ENCODE peak calls at places on chromosomes 12 and 14, in six cellular contexts. K is neuronal stem cell, G is IMR-90, A is mesendoderm, H is mesenchymal stem cell, C is H9. R is an unnamed sample.

GRCh38 chr14:75711796-75712211 is 50.8 kb downstream of the TTLL5 start:
- DNase-seq in K (peak; percentile 55), G (peak; percentile 85), A (peak; percentile 87), H (peak; percentile 71), C (peak; percentile 35), R (peak; percentile 73)

GRCh38 chr12:89245090-89245489 is 107.2 kb downstream of the DUSP6 start:
- DNase-seq in K (no peak), G (peak; percentile 80), A (peak; percentile 86), H (peak; percentile 77), C (no peak), R (peak; percentile 74)

GRCh38 chr14:93930296-93930988 is 3.3 kb downstream of the FAM181A start:
- DNase-seq in K (no peak), G (no peak), A (no peak), H (no peak), C (no peak), R (no peak)

GRCh38 chr14:98368916-98369315 is 903.1 kb downstream of the BCL11B start:
- DNase-seq in K (no peak), G (no peak), A (no peak), H (no peak), C (no peak), R (no peak)

GRCh38 chr14:91167380-91167770 is 53.5 kb downstream of the DGLUCY start:
- DNase-seq in K (no peak), G (no peak), A (no peak), H (no peak), C (no peak), R (no peak)

GRCh38 chr14:31154956-31155355 is 52.6 kb downstream of the HECTD1 start:
- DNase-seq in K (no peak), G (no peak), A (no peak), H (no peak), C (no peak), R (no peak)

GRCh38 chr14:104224516-104225281 is 86.3 kb downstream of the KIF26A start:
- DNase-seq in K (no peak), G (no peak), A (peak; percentile 50), H (peak; percentile 2), C (peak; percentile 66), R (no peak)

GRCh38 chr12:32698285-32698684 is 19.2 kb downstream of the DNM1L start:
- DNase-seq in K (no peak), G (no peak), A (peak; percentile 54), H (peak; percentile 12), C (no peak), R (no peak)

GRCh38 chr14:89507521-89507920 is 90.5 kb upstream of the FOXN3 start:
- DNase-seq in K (no peak), G (peak; percentile 91), A (no peak), H (peak; percentile 83), C (no peak), R (no peak)

GRCh38 chr12:92144631-92145480 is 790 bp downstream of the BTG1 start:
- DNase-seq in K (peak; percentile 27), G (peak; percentile 52), A (peak; percentile 75), H (peak; percentile 60), C (peak; percentile 45), R (peak; percentile 80)

GRCh38 chr12:16112151-16112550 is 165.3 kb downstream of the SLC15A5 start:
- DNase-seq in K (no peak), G (no peak), A (peak; percentile 22), H (no peak), C (no peak), R (peak; percentile 85)

GRCh38 chr12:132710062-132710421 is 600 bp upstream of the PGAM5 start:
- DNase-seq in K (no peak), G (no peak), A (no peak), H (no peak), C (no peak), R (no peak)

GRCh38 chr14:80523518-80524117 is 312.3 kb upstream of the DIO2 start:
- DNase-seq in K (no peak), G (peak; percentile 28), A (no peak), H (no peak), C (no peak), R (no peak)

GRCh38 chr14:75002392-75003249 is at the start of gene EIF2B2:
- DNase-seq in K (peak; percentile 97), G (peak; percentile 94), A (peak; percentile 99), H (peak; percentile 98), C (peak; percentile 99), R (peak; percentile 84)

GRCh38 chr14:51304956-51305355 is 64.9 kb downstream of the TMX1 start:
- DNase-seq in K (no peak), G (peak; percentile 96), A (no peak), H (peak; percentile 99), C (no peak), R (no peak)

GRCh38 chr12:82838123-82838522 is 151.4 kb downstream of the TMTC2 start:
- DNase-seq in K (no peak), G (no peak), A (no peak), H (no peak), C (no peak), R (no peak)

GRCh38 chr14:58822856-58823255 is 185.1 kb downstream of the DACT1 start:
- DNase-seq in K (no peak), G (no peak), A (no peak), H (no peak), C (no peak), R (no peak)

GRCh38 chr14:93012516-93013367 is 89.8 kb downstream of the CHGA start:
- DNase-seq in K (no peak), G (no peak), A (no peak), H (no peak), C (no peak), R (no peak)

GRCh38 chr14:34489324-34489723 is 27.3 kb upstream of the SPTSSA start:
- DNase-seq in K (no peak), G (peak; percentile 26), A (no peak), H (no peak), C (no peak), R (peak; percentile 31)

GRCh38 chr14:101506921-101507300 is 54.4 kb upstream of the DIO3 start:
- DNase-seq in K (no peak), G (no peak), A (no peak), H (no peak), C (no peak), R (no peak)

GRCh38 chr12:47686645-47687240 is 19.1 kb downstream of the RPAP3 start:
- DNase-seq in K (peak; percentile 11), G (peak; percentile 67), A (peak; percentile 42), H (peak; percentile 62), C (no peak), R (no peak)

GRCh38 chr12:63826002-63826585 is 18.4 kb upstream of the SRGAP1 start:
- DNase-seq in K (peak; percentile 29), G (peak; percentile 82), A (peak; percentile 55), H (peak; percentile 75), C (no peak), R (peak; percentile 84)

GRCh38 chr12:49776413-49776812 is 35.1 kb downstream of the TMBIM6 start:
- DNase-seq in K (peak; percentile 63), G (peak; percentile 79), A (peak; percentile 87), H (peak; percentile 84), C (peak; percentile 88), R (peak; percentile 89)

GRCh38 chr14:104552738-104553125 is 26.8 kb upstream of the C14orf180 start:
- DNase-seq in K (no peak), G (no peak), A (no peak), H (no peak), C (no peak), R (no peak)

GRCh38 chr12:41932470-41932991 is 212.1 kb downstream of the GXYLT1 start:
- DNase-seq in K (no peak), G (no peak), A (peak; percentile 83), H (peak; percentile 23), C (peak; percentile 77), R (no peak)

GRCh38 chr14:96407980-96408570 is 16.1 kb downstream of the AK7 start:
- DNase-seq in K (no peak), G (no peak), A (no peak), H (no peak), C (no peak), R (no peak)

DNA sequence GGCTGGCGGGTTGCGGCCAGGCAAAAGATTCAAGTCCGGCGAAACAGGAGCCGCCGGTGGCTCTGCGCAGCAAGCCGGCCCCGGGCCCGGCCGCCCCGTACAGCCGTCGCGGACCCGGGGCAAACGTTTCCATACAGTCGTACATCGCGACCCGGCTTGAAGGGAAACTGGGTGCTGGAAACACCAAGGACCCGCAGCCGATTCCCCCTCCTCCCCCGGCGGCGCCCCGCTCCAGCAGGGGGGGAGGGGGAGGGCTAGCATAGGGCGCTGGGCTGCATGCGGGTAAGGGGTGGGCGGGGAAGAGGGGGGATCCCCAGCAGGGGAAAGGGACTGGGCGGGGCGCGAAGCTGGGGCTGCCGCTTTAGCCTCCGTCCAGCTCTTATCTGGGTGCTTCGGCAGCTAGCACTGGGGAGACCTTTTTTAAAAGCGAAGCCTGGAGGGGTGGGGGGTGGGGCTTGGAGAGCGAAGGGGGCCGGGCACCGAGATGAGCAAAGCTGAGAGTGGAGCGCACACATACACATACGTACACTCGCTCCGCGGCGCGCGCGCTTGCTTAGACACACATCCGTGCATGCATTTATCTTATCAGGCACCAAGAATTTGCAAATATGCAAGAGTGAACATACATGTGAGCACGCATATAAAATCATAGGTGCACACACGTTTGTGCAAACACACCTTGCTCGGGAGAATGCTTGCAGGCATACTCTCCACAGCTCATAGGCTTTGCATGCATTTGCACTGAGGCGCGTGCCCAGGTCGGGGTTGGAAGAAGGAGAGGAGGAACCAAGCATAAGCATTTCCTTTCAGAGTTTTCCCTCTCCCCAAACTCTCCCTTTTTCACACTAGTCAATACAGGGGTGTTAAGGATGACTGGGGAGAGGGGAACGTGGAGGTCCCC is 11.8 kb downstream of the RARG start:
- DNase-seq in K (peak; percentile 65), G (peak; percentile 78), A (peak; percentile 79), H (peak; percentile 91), C (peak; percentile 69), R (peak; percentile 53)
- H3K18ac ChIP-seq in K (peak overlapping the region; percentile 91), G (peak overlapping the region; percentile 25), A (peak overlapping the region; percentile 52), H (peak overlapping the region; percentile 37), C (no peak overlapping the region), R (no peak overlapping the region)

GRCh38 chr12:1529862-1530591 is 64.4 kb downstream of the FBXL14 start:
- DNase-seq in K (no peak), G (no peak), A (no peak), H (peak; percentile 20), C (peak; percentile 51), R (no peak)
- H3K27me3 ChIP-seq in K (no peaks in the 10 kb centered on the region), G (no peaks in the 10 kb centered on the region), A (peaks cover 32% of the 10 kb centered on the region), H (no peaks in the 10 kb centered on the region), C (peaks cover 35% of the 10 kb centered on the region), R (peaks cover 51% of the 10 kb centered on the region)

DNA sequence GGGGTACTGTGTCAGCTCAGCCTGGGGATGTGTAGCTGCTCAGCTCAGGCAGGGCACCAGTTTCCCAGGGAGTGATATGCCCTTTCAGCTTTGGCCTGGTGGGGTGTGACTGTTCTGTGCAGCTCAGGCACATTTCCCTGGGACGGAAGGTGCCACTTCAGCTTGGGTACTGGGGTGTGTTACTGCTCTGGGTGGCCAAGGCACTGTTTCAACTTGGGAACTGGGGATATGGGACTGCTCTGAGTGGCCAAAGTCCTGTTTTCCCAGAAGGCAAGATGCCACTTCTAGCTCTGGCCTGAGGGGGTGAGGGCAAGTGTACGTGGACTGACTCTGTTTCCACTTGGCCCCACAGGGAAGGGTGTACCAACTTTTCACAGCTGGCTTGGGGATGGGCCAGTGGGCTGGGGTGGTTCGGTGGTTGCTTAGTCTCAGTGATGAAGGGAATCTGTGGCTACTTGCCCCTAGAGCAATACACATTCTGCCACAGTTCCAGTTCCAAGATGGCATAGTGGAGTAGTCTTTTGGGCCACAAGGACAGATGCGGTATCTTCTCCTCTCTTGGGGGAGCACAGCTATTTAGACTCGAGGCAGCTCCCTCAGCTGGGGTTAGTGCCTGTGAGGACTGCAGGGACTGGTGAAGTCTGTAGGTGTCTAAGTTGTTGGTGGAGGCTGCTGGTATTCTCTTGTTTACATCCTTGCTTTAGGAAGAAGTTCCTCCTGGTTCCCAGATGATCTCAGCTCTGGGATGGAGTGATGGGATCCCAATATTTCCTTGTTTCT is 26.4 kb downstream of the TBC1D15 start:
- DNase-seq in K (no peak), G (no peak), A (no peak), H (no peak), C (no peak), R (no peak)
- H4K8ac ChIP-seq in K (peak overlapping the region; percentile 82), G (peak overlapping the region; percentile 5), A (no peak overlapping the region), H (peak overlapping the region; percentile 35), C (no peak overlapping the region), R (no peak overlapping the region)

GRCh38 chr12:118060301-118061010 is 523 bp downstream of the WSB2 start:
- DNase-seq in K (no peak), G (no peak), A (no peak), H (peak; percentile 64), C (peak; percentile 34), R (no peak)
- H3K18ac ChIP-seq in K (peak overlapping the region; percentile 76), G (peak overlapping the region; percentile 91), A (peak overlapping the region; percentile 95), H (peak overlapping the region; percentile 12), C (no peak overlapping the region), R (peak overlapping the region; percentile 80)

R was measured in trophoblast cell.